ENCODE peak calls at places on chromosomes 1 and 21, in six cellular contexts. E is central memory CD4-positive, alpha-beta T cell; O is AG09319; D is amniotic stem cell; H is effector CD8-positive, alpha-beta T cell; Q is right cardiac atrium. F is an unnamed sample.

GRCh38 chr1:155092131-155092530 is 13.5 kb downstream of the EFNA3 start:
- DNase-seq in E (no peak), O (no peak), D (no peak), H (no peak), Q (no peak), F (no peak)

GRCh38 chr1:3488432-3488831 is 34.0 kb downstream of the ARHGEF16 start:
- DNase-seq in E (no peak), O (no peak), D (no peak), H (no peak), Q (no peak), F (no peak)

GRCh38 chr1:149887456-149888159 is 11.8 kb upstream of the BOLA1 start:
- DNase-seq in E (peak), O (peak), D (peak), H (peak), Q (peak), F (peak)

GRCh38 chr21:34695434-34695833 is 26.6 kb downstream of the CLIC6 start:
- DNase-seq in E (no peak), O (no peak), D (no peak), H (no peak), Q (no peak), F (no peak)

GRCh38 chr1:8765253-8765652 is 52.2 kb downstream of the RERE start:
- DNase-seq in E (no peak), O (no peak), D (no peak), H (no peak), Q (no peak), F (no peak)

GRCh38 chr21:27799861-27800260 is 833.0 kb upstream of the ADAMTS5 start:
- DNase-seq in E (no peak), O (no peak), D (no peak), H (no peak), Q (no peak), F (no peak)

GRCh38 chr1:221141059-221141458 is 261.8 kb downstream of the HLX start:
- DNase-seq in E (no peak), O (no peak), D (no peak), H (no peak), Q (no peak), F (no peak)

GRCh38 chr1:224258351-224258750 is 71.6 kb downstream of the NVL start:
- DNase-seq in E (no peak), O (no peak), D (no peak), H (no peak), Q (no peak), F (no peak)

GRCh38 chr1:110235181-110235838 is 25.2 kb downstream of the KCNC4 start:
- DNase-seq in E (no peak), O (no peak), D (no peak), H (no peak), Q (peak), F (no peak)

GRCh38 chr1:177256153-177256814 is 85.5 kb downstream of the BRINP2 start:
- DNase-seq in E (no peak), O (peak), D (no peak), H (no peak), Q (peak), F (peak)

GRCh38 chr1:60615661-60616060 is 466.7 kb upstream of the NFIA start:
- DNase-seq in E (no peak), O (no peak), D (no peak), H (no peak), Q (no peak), F (no peak)

GRCh38 chr1:63674865-63675815 is 81.9 kb downstream of the PGM1 start:
- DNase-seq in E (no peak), O (no peak), D (no peak), H (no peak), Q (peak), F (no peak)

GRCh38 chr1:20361401-20361800 is 70.7 kb downstream of the VWA5B1 start:
- DNase-seq in E (no peak), O (no peak), D (no peak), H (no peak), Q (no peak), F (no peak)

GRCh38 chr1:201665036-201665435 is 126.1 kb downstream of the NAV1 start:
- DNase-seq in E (no peak), O (no peak), D (no peak), H (no peak), Q (no peak), F (no peak)

GRCh38 chr21:38438476-38438893 is 59.8 kb downstream of the ERG start:
- DNase-seq in E (no peak), O (no peak), D (no peak), H (no peak), Q (peak), F (no peak)

GRCh38 chr1:222948079-222948478 is 133.2 kb downstream of the DISP1 start:
- DNase-seq in E (no peak), O (no peak), D (no peak), H (no peak), Q (no peak), F (no peak)

GRCh38 chr1:58710190-58710589 is 10.3 kb upstream of the MYSM1 start:
- DNase-seq in E (no peak), O (no peak), D (no peak), H (no peak), Q (no peak), F (no peak)

GRCh38 chr1:39293375-39294070 is 89.0 kb downstream of the MACF1 start:
- DNase-seq in E (no peak), O (no peak), D (peak), H (no peak), Q (no peak), F (no peak)

GRCh38 chr1:28104866-28105467 is 16.6 kb upstream of the EYA3 start:
- DNase-seq in E (no peak), O (no peak), D (no peak), H (no peak), Q (no peak), F (peak)

GRCh38 chr1:97898948-97899347 is 21.9 kb downstream of the DPYD start:
- DNase-seq in E (no peak), O (no peak), D (no peak), H (no peak), Q (no peak), F (no peak)

GRCh38 chr1:228463559-228464455 is 23.4 kb upstream of the RNF187 start:
- DNase-seq in E (peak), O (no peak), D (no peak), H (no peak), Q (peak), F (no peak)

GRCh38 chr1:85581138-85581801 is 709 bp downstream of the CCN1 start:
- DNase-seq in E (no peak), O (peak), D (no peak), H (no peak), Q (peak), F (no peak)

GRCh38 chr1:183543619-183544204 is 46.5 kb downstream of the NCF2 start:
- DNase-seq in E (peak), O (peak), D (peak), H (no peak), Q (no peak), F (no peak)

GRCh38 chr1:42926870-42927242 is 31.8 kb downstream of the SLC2A1 start:
- DNase-seq in E (no peak), O (no peak), D (no peak), H (no peak), Q (no peak), F (no peak)

GRCh38 chr1:57874426-57874825 is 450.6 kb upstream of the DAB1 start:
- DNase-seq in E (no peak), O (no peak), D (no peak), H (no peak), Q (no peak), F (no peak)

GRCh38 chr1:1927751-1928150 is 8.7 kb upstream of the TMEM52 start:
- DNase-seq in E (no peak), O (no peak), D (no peak), H (no peak), Q (peak), F (no peak)

GRCh38 chr1:161691846-161692245 is 15.2 kb upstream of the FCRLA start:
- DNase-seq in E (no peak), O (no peak), D (no peak), H (no peak), Q (no peak), F (no peak)

GRCh38 chr1:154747841-154748766 is 122.0 kb downstream of the KCNN3 start:
- DNase-seq in E (peak), O (no peak), D (no peak), H (no peak), Q (peak), F (no peak)

GRCh38 chr1:17575786-17576584 is 36.5 kb downstream of the ARHGEF10L start:
- DNase-seq in E (no peak), O (no peak), D (no peak), H (no peak), Q (peak), F (no peak)

GRCh38 chr1:92992066-92992465 is 30.8 kb upstream of the DIPK1A start:
- DNase-seq in E (no peak), O (no peak), D (no peak), H (no peak), Q (no peak), F (no peak)

GRCh38 chr1:9882296-9882944 is 27.6 kb downstream of the CTNNBIP1 start:
- DNase-seq in E (no peak), O (no peak), D (no peak), H (no peak), Q (no peak), F (no peak)

GRCh38 chr1:222852326-222852725 is 37.5 kb downstream of the DISP1 start:
- DNase-seq in E (no peak), O (no peak), D (no peak), H (no peak), Q (no peak), F (no peak)

F was measured in keratinocyte.